ENCODE peak calls at places on chromosomes 1 and 21, in ten cellular contexts. One of them, this sample, is unnamed.
A peak's percentile ranks its signal among the peaks of the same experiment; 100 is the strongest.

GRCh38 chr21:21200939-21201610 is 202.9 kb downstream of the NCAM2 start:
- DNase-seq in NCI-H1436: no peak
- DNase-seq in uterus: no peak
- DNase-seq in neuronal stem cell: no peak
- DNase-seq in naive thymus-derived CD8-positive, alpha-beta T cell: no peak
- DNase-seq in ovary: no peak
- DNase-seq in myocyte: peak; percentile 35
- DNase-seq in putamen: no peak
- DNase-seq in CD4-positive, alpha-beta T cell: no peak
- DNase-seq in NCI-H1930: no peak
- DNase-seq in this sample: no peak

GRCh38 chr1:224080082-224080774 is 33.7 kb upstream of the FBXO28 start:
- DNase-seq in putamen: peak; percentile 19
- DNase-seq in NCI-H1436: no peak
- DNase-seq in myocyte: peak; percentile 23
- DNase-seq in naive thymus-derived CD8-positive, alpha-beta T cell: no peak
- DNase-seq in CD4-positive, alpha-beta T cell: no peak
- DNase-seq in NCI-H1930: no peak
- DNase-seq in ovary: no peak
- DNase-seq in uterus: no peak
- DNase-seq in neuronal stem cell: no peak
- DNase-seq in this sample: no peak

GRCh38 chr1:22749919-22750670 is 39.5 kb downstream of the EPHB2 start:
- DNase-seq in naive thymus-derived CD8-positive, alpha-beta T cell: no peak
- DNase-seq in CD4-positive, alpha-beta T cell: no peak
- DNase-seq in uterus: no peak
- DNase-seq in NCI-H1436: no peak
- DNase-seq in neuronal stem cell: no peak
- DNase-seq in ovary: peak; percentile 43
- DNase-seq in NCI-H1930: no peak
- DNase-seq in putamen: peak; percentile 9
- DNase-seq in myocyte: peak; percentile 71
- DNase-seq in this sample: no peak

GRCh38 chr21:41045534-41046268 is 122.3 kb upstream of the BACE2 start:
- DNase-seq in uterus: no peak
- DNase-seq in neuronal stem cell: peak; percentile 26
- DNase-seq in CD4-positive, alpha-beta T cell: no peak
- DNase-seq in putamen: no peak
- DNase-seq in NCI-H1930: peak; percentile 59
- DNase-seq in ovary: no peak
- DNase-seq in naive thymus-derived CD8-positive, alpha-beta T cell: no peak
- DNase-seq in myocyte: no peak
- DNase-seq in NCI-H1436: peak; percentile 70
- DNase-seq in this sample: no peak

GRCh38 chr1:67732750-67733151 is 47.8 kb downstream of the GADD45A start:
- DNase-seq in putamen: no peak
- DNase-seq in NCI-H1930: no peak
- DNase-seq in CD4-positive, alpha-beta T cell: no peak
- DNase-seq in NCI-H1436: no peak
- DNase-seq in myocyte: peak; percentile 98
- DNase-seq in uterus: no peak
- DNase-seq in ovary: no peak
- DNase-seq in neuronal stem cell: no peak
- DNase-seq in naive thymus-derived CD8-positive, alpha-beta T cell: no peak
- DNase-seq in this sample: no peak

GRCh38 chr1:203165800-203166161 is 9.8 kb downstream of the MYBPH start:
- DNase-seq in ovary: no peak
- DNase-seq in naive thymus-derived CD8-positive, alpha-beta T cell: no peak
- DNase-seq in CD4-positive, alpha-beta T cell: no peak
- DNase-seq in uterus: no peak
- DNase-seq in neuronal stem cell: no peak
- DNase-seq in NCI-H1436: no peak
- DNase-seq in NCI-H1930: no peak
- DNase-seq in putamen: no peak
- DNase-seq in myocyte: peak; percentile 44
- DNase-seq in this sample: no peak

GRCh38 chr1:194698908-194699318 is 1512.5 kb upstream of the B3GALT2 start:
- DNase-seq in neuronal stem cell: no peak
- DNase-seq in naive thymus-derived CD8-positive, alpha-beta T cell: no peak
- DNase-seq in ovary: no peak
- DNase-seq in putamen: no peak
- DNase-seq in CD4-positive, alpha-beta T cell: no peak
- DNase-seq in NCI-H1436: no peak
- DNase-seq in NCI-H1930: no peak
- DNase-seq in myocyte: no peak
- DNase-seq in uterus: no peak
- DNase-seq in this sample: no peak

GRCh38 chr1:109484519-109484975 is 842 bp downstream of the ATXN7L2 start:
- DNase-seq in ovary: no peak
- DNase-seq in NCI-H1930: no peak
- DNase-seq in neuronal stem cell: no peak
- DNase-seq in NCI-H1436: no peak
- DNase-seq in putamen: no peak
- DNase-seq in naive thymus-derived CD8-positive, alpha-beta T cell: no peak
- DNase-seq in CD4-positive, alpha-beta T cell: no peak
- DNase-seq in uterus: no peak
- DNase-seq in myocyte: no peak
- DNase-seq in this sample: no peak

GRCh38 chr1:92013923-92014322 is 15.9 kb upstream of the EPHX4 start:
- DNase-seq in myocyte: no peak
- DNase-seq in naive thymus-derived CD8-positive, alpha-beta T cell: no peak
- DNase-seq in ovary: no peak
- DNase-seq in NCI-H1436: no peak
- DNase-seq in NCI-H1930: no peak
- DNase-seq in neuronal stem cell: no peak
- DNase-seq in uterus: no peak
- DNase-seq in putamen: no peak
- DNase-seq in CD4-positive, alpha-beta T cell: no peak
- DNase-seq in this sample: no peak

GRCh38 chr1:232149302-232150201 is 480.4 kb downstream of the SIPA1L2 start:
- DNase-seq in neuronal stem cell: no peak
- DNase-seq in naive thymus-derived CD8-positive, alpha-beta T cell: no peak
- DNase-seq in ovary: no peak
- DNase-seq in putamen: no peak
- DNase-seq in uterus: no peak
- DNase-seq in CD4-positive, alpha-beta T cell: no peak
- DNase-seq in NCI-H1436: no peak
- DNase-seq in myocyte: no peak
- DNase-seq in NCI-H1930: no peak
- DNase-seq in this sample: no peak

GRCh38 chr1:168947039-168947438 is 159.5 kb upstream of the ATP1B1 start:
- DNase-seq in neuronal stem cell: no peak
- DNase-seq in uterus: no peak
- DNase-seq in NCI-H1930: no peak
- DNase-seq in putamen: no peak
- DNase-seq in myocyte: no peak
- DNase-seq in CD4-positive, alpha-beta T cell: no peak
- DNase-seq in naive thymus-derived CD8-positive, alpha-beta T cell: no peak
- DNase-seq in NCI-H1436: no peak
- DNase-seq in ovary: no peak
- DNase-seq in this sample: no peak

GRCh38 chr1:6591222-6591621 is 11.4 kb downstream of the ZBTB48 start:
- DNase-seq in naive thymus-derived CD8-positive, alpha-beta T cell: no peak
- DNase-seq in putamen: no peak
- DNase-seq in myocyte: peak; percentile 35
- DNase-seq in uterus: no peak
- DNase-seq in NCI-H1436: no peak
- DNase-seq in neuronal stem cell: no peak
- DNase-seq in CD4-positive, alpha-beta T cell: no peak
- DNase-seq in ovary: no peak
- DNase-seq in NCI-H1930: no peak
- DNase-seq in this sample: no peak

GRCh38 chr1:7771673-7772299 is 690 bp downstream of the VAMP3 start:
- DNase-seq in uterus: no peak
- DNase-seq in NCI-H1436: no peak
- DNase-seq in neuronal stem cell: no peak
- DNase-seq in NCI-H1930: no peak
- DNase-seq in naive thymus-derived CD8-positive, alpha-beta T cell: no peak
- DNase-seq in CD4-positive, alpha-beta T cell: no peak
- DNase-seq in putamen: no peak
- DNase-seq in myocyte: peak; percentile 10
- DNase-seq in ovary: no peak
- DNase-seq in this sample: no peak

GRCh38 chr1:31584869-31585735 is 8.8 kb downstream of the TINAGL1 start:
- DNase-seq in neuronal stem cell: no peak
- DNase-seq in ovary: no peak
- DNase-seq in uterus: no peak
- DNase-seq in putamen: no peak
- DNase-seq in NCI-H1930: no peak
- DNase-seq in myocyte: no peak
- DNase-seq in CD4-positive, alpha-beta T cell: no peak
- DNase-seq in NCI-H1436: no peak
- DNase-seq in naive thymus-derived CD8-positive, alpha-beta T cell: no peak
- DNase-seq in this sample: no peak

GRCh38 chr1:155128755-155129473 is 1.2 kb downstream of the EFNA1 start:
- DNase-seq in putamen: peak; percentile 69
- DNase-seq in ovary: no peak
- DNase-seq in myocyte: peak; percentile 46
- DNase-seq in naive thymus-derived CD8-positive, alpha-beta T cell: no peak
- DNase-seq in NCI-H1930: no peak
- DNase-seq in uterus: peak; percentile 52
- DNase-seq in NCI-H1436: no peak
- DNase-seq in CD4-positive, alpha-beta T cell: no peak
- DNase-seq in neuronal stem cell: no peak
- DNase-seq in this sample: no peak

GRCh38 chr21:33552093-33552998 is 9.5 kb downstream of the SON start:
- DNase-seq in myocyte: no peak
- DNase-seq in putamen: no peak
- DNase-seq in naive thymus-derived CD8-positive, alpha-beta T cell: no peak
- DNase-seq in CD4-positive, alpha-beta T cell: no peak
- DNase-seq in neuronal stem cell: no peak
- DNase-seq in uterus: no peak
- DNase-seq in NCI-H1930: no peak
- DNase-seq in NCI-H1436: no peak
- DNase-seq in ovary: no peak
- DNase-seq in this sample: no peak

GRCh38 chr21:45575993-45576837 is 34.0 kb upstream of the SLC19A1 start:
- DNase-seq in uterus: no peak
- DNase-seq in ovary: peak; percentile 13
- DNase-seq in putamen: no peak
- DNase-seq in NCI-H1436: no peak
- DNase-seq in myocyte: no peak
- DNase-seq in CD4-positive, alpha-beta T cell: no peak
- DNase-seq in naive thymus-derived CD8-positive, alpha-beta T cell: no peak
- DNase-seq in NCI-H1930: no peak
- DNase-seq in neuronal stem cell: no peak
- DNase-seq in this sample: no peak

GRCh38 chr1:26994020-26994745 is 691 bp downstream of the TRNP1 start:
- DNase-seq in uterus: no peak
- DNase-seq in NCI-H1436: peak; percentile 6
- DNase-seq in NCI-H1930: peak; percentile 25
- DNase-seq in ovary: no peak
- DNase-seq in CD4-positive, alpha-beta T cell: no peak
- DNase-seq in putamen: no peak
- DNase-seq in naive thymus-derived CD8-positive, alpha-beta T cell: peak; percentile 22
- DNase-seq in myocyte: no peak
- DNase-seq in neuronal stem cell: no peak
- DNase-seq in this sample: peak; percentile 52

GRCh38 chr1:203425668-203425999 is 50.0 kb upstream of the PRELP start:
- DNase-seq in putamen: peak; percentile 41
- DNase-seq in myocyte: no peak
- DNase-seq in NCI-H1436: no peak
- DNase-seq in uterus: no peak
- DNase-seq in ovary: no peak
- DNase-seq in NCI-H1930: no peak
- DNase-seq in naive thymus-derived CD8-positive, alpha-beta T cell: no peak
- DNase-seq in CD4-positive, alpha-beta T cell: no peak
- DNase-seq in neuronal stem cell: no peak
- DNase-seq in this sample: no peak

GRCh38 chr1:1781526-1781903 is 3.2 kb upstream of the NADK start:
- DNase-seq in NCI-H1436: no peak
- DNase-seq in neuronal stem cell: no peak
- DNase-seq in NCI-H1930: no peak
- DNase-seq in CD4-positive, alpha-beta T cell: no peak
- DNase-seq in uterus: no peak
- DNase-seq in naive thymus-derived CD8-positive, alpha-beta T cell: no peak
- DNase-seq in putamen: no peak
- DNase-seq in myocyte: no peak
- DNase-seq in ovary: no peak
- DNase-seq in this sample: no peak

GRCh38 chr1:91781371-91781825 is 104.6 kb downstream of the TGFBR3 start:
- DNase-seq in uterus: peak; percentile 19
- DNase-seq in putamen: no peak
- DNase-seq in myocyte: no peak
- DNase-seq in NCI-H1930: no peak
- DNase-seq in naive thymus-derived CD8-positive, alpha-beta T cell: no peak
- DNase-seq in ovary: no peak
- DNase-seq in NCI-H1436: no peak
- DNase-seq in neuronal stem cell: no peak
- DNase-seq in CD4-positive, alpha-beta T cell: no peak
- DNase-seq in this sample: no peak

GRCh38 chr1:72636636-72637035 is 354.3 kb upstream of the NEGR1 start:
- DNase-seq in NCI-H1436: no peak
- DNase-seq in NCI-H1930: no peak
- DNase-seq in putamen: no peak
- DNase-seq in ovary: no peak
- DNase-seq in uterus: no peak
- DNase-seq in myocyte: peak; percentile 82
- DNase-seq in naive thymus-derived CD8-positive, alpha-beta T cell: no peak
- DNase-seq in CD4-positive, alpha-beta T cell: no peak
- DNase-seq in neuronal stem cell: no peak
- DNase-seq in this sample: no peak

GRCh38 chr1:113451710-113452109 is 61.4 kb downstream of the MAGI3 start:
- DNase-seq in ovary: no peak
- DNase-seq in myocyte: no peak
- DNase-seq in naive thymus-derived CD8-positive, alpha-beta T cell: no peak
- DNase-seq in NCI-H1436: no peak
- DNase-seq in uterus: no peak
- DNase-seq in NCI-H1930: no peak
- DNase-seq in neuronal stem cell: no peak
- DNase-seq in CD4-positive, alpha-beta T cell: no peak
- DNase-seq in putamen: no peak
- DNase-seq in this sample: no peak

GRCh38 chr1:110857964-110858948 is 14.7 kb upstream of the CD53 start:
- DNase-seq in ovary: no peak
- DNase-seq in uterus: no peak
- DNase-seq in NCI-H1930: no peak
- DNase-seq in naive thymus-derived CD8-positive, alpha-beta T cell: no peak
- DNase-seq in CD4-positive, alpha-beta T cell: no peak
- DNase-seq in neuronal stem cell: no peak
- DNase-seq in putamen: no peak
- DNase-seq in NCI-H1436: no peak
- DNase-seq in myocyte: no peak
- DNase-seq in this sample: no peak

GRCh38 chr1:200658037-200658808 is 11.5 kb downstream of the DDX59 start:
- DNase-seq in ovary: no peak
- DNase-seq in CD4-positive, alpha-beta T cell: no peak
- DNase-seq in putamen: no peak
- DNase-seq in NCI-H1436: no peak
- DNase-seq in naive thymus-derived CD8-positive, alpha-beta T cell: no peak
- DNase-seq in neuronal stem cell: no peak
- DNase-seq in NCI-H1930: no peak
- DNase-seq in myocyte: no peak
- DNase-seq in uterus: no peak
- DNase-seq in this sample: no peak

GRCh38 chr1:41464886-41465285 is 19.6 kb downstream of the EDN2 start:
- DNase-seq in NCI-H1436: peak; percentile 34
- DNase-seq in neuronal stem cell: no peak
- DNase-seq in naive thymus-derived CD8-positive, alpha-beta T cell: no peak
- DNase-seq in CD4-positive, alpha-beta T cell: no peak
- DNase-seq in myocyte: peak; percentile 73
- DNase-seq in putamen: no peak
- DNase-seq in NCI-H1930: peak; percentile 9
- DNase-seq in ovary: no peak
- DNase-seq in uterus: no peak
- DNase-seq in this sample: no peak

GRCh38 chr1:228778946-228779345 is 43.7 kb downstream of the RHOU start:
- DNase-seq in NCI-H1930: no peak
- DNase-seq in uterus: no peak
- DNase-seq in ovary: no peak
- DNase-seq in CD4-positive, alpha-beta T cell: no peak
- DNase-seq in NCI-H1436: no peak
- DNase-seq in myocyte: no peak
- DNase-seq in putamen: no peak
- DNase-seq in naive thymus-derived CD8-positive, alpha-beta T cell: no peak
- DNase-seq in neuronal stem cell: no peak
- DNase-seq in this sample: no peak